ENCODE peak calls at places on chromosome X, in ten cellular contexts. One of them, this sample, is unnamed.

GRCh38 chrX:150213481-150214030 is 149.6 kb upstream of the MAMLD1 start:
- DNase-seq in tibial nerve: no peak
- DNase-seq in AG09319: no peak
- DNase-seq in epithelial cell of esophagus: no peak
- DNase-seq in stomach: no peak
- DNase-seq in upper lobe of left lung: no peak
- DNase-seq in left ventricle myocardium inferior: no peak
- DNase-seq in GM12878: no peak
- DNase-seq in astrocyte: no peak
- DNase-seq in pancreas: no peak
- DNase-seq in this sample: no peak

GRCh38 chrX:129663171-129663570 is 8.4 kb upstream of the APLN start:
- DNase-seq in tibial nerve: no peak
- DNase-seq in AG09319: no peak
- DNase-seq in epithelial cell of esophagus: no peak
- DNase-seq in stomach: no peak
- DNase-seq in upper lobe of left lung: no peak
- DNase-seq in left ventricle myocardium inferior: no peak
- DNase-seq in GM12878: no peak
- DNase-seq in astrocyte: no peak
- DNase-seq in pancreas: no peak
- DNase-seq in this sample: no peak

GRCh38 chrX:78514852-78515251 is 144.3 kb downstream of the RTL3 start:
- DNase-seq in tibial nerve: no peak
- DNase-seq in AG09319: no peak
- DNase-seq in epithelial cell of esophagus: peak
- DNase-seq in stomach: no peak
- DNase-seq in upper lobe of left lung: no peak
- DNase-seq in left ventricle myocardium inferior: no peak
- DNase-seq in GM12878: no peak
- DNase-seq in astrocyte: peak
- DNase-seq in pancreas: no peak
- DNase-seq in this sample: no peak

GRCh38 chrX:19840899-19841648 is 46.3 kb downstream of the SH3KBP1 start:
- DNase-seq in tibial nerve: no peak
- DNase-seq in AG09319: no peak
- DNase-seq in epithelial cell of esophagus: no peak
- DNase-seq in stomach: no peak
- DNase-seq in upper lobe of left lung: no peak
- DNase-seq in left ventricle myocardium inferior: no peak
- DNase-seq in GM12878: peak
- DNase-seq in astrocyte: peak
- DNase-seq in pancreas: no peak
- DNase-seq in this sample: no peak

GRCh38 chrX:81377329-81377728 is 175.4 kb downstream of the SH3BGRL start:
- DNase-seq in tibial nerve: no peak
- DNase-seq in AG09319: no peak
- DNase-seq in epithelial cell of esophagus: peak
- DNase-seq in stomach: no peak
- DNase-seq in upper lobe of left lung: no peak
- DNase-seq in left ventricle myocardium inferior: no peak
- DNase-seq in GM12878: no peak
- DNase-seq in astrocyte: peak
- DNase-seq in pancreas: no peak
- DNase-seq in this sample: no peak

GRCh38 chrX:119062750-119063374 is 9.9 kb upstream of the CT47C1 start:
- DNase-seq in tibial nerve: no peak
- DNase-seq in AG09319: no peak
- DNase-seq in epithelial cell of esophagus: peak
- DNase-seq in stomach: no peak
- DNase-seq in upper lobe of left lung: no peak
- DNase-seq in left ventricle myocardium inferior: no peak
- DNase-seq in GM12878: no peak
- DNase-seq in astrocyte: peak
- DNase-seq in pancreas: peak
- DNase-seq in this sample: no peak

GRCh38 chrX:10017866-10018265 is 50.7 kb downstream of the CLDN34 start:
- DNase-seq in tibial nerve: no peak
- DNase-seq in AG09319: no peak
- DNase-seq in epithelial cell of esophagus: peak
- DNase-seq in stomach: no peak
- DNase-seq in upper lobe of left lung: no peak
- DNase-seq in left ventricle myocardium inferior: no peak
- DNase-seq in GM12878: no peak
- DNase-seq in astrocyte: peak
- DNase-seq in pancreas: no peak
- DNase-seq in this sample: no peak

GRCh38 chrX:9131066-9131465 is 97.1 kb upstream of the FAM9B start:
- DNase-seq in tibial nerve: no peak
- DNase-seq in AG09319: no peak
- DNase-seq in epithelial cell of esophagus: peak
- DNase-seq in stomach: no peak
- DNase-seq in upper lobe of left lung: no peak
- DNase-seq in left ventricle myocardium inferior: no peak
- DNase-seq in GM12878: no peak
- DNase-seq in astrocyte: no peak
- DNase-seq in pancreas: no peak
- DNase-seq in this sample: no peak

GRCh38 chrX:79081895-79082512 is 62.5 kb upstream of the GPR174 start:
- DNase-seq in tibial nerve: no peak
- DNase-seq in AG09319: no peak
- DNase-seq in epithelial cell of esophagus: peak
- DNase-seq in stomach: no peak
- DNase-seq in upper lobe of left lung: no peak
- DNase-seq in left ventricle myocardium inferior: no peak
- DNase-seq in GM12878: peak
- DNase-seq in astrocyte: no peak
- DNase-seq in pancreas: no peak
- DNase-seq in this sample: no peak

GRCh38 chrX:37871626-37872302 is 24.4 kb upstream of the DYNLT3 start:
- DNase-seq in tibial nerve: no peak
- DNase-seq in AG09319: peak
- DNase-seq in epithelial cell of esophagus: peak
- DNase-seq in stomach: peak
- DNase-seq in upper lobe of left lung: no peak
- DNase-seq in left ventricle myocardium inferior: peak
- DNase-seq in GM12878: no peak
- DNase-seq in astrocyte: peak
- DNase-seq in pancreas: no peak
- DNase-seq in this sample: no peak

GRCh38 chrX:23879380-23880090 is 28.2 kb downstream of the APOO start:
- DNase-seq in tibial nerve: no peak
- DNase-seq in AG09319: no peak
- DNase-seq in epithelial cell of esophagus: no peak
- DNase-seq in stomach: peak
- DNase-seq in upper lobe of left lung: no peak
- DNase-seq in left ventricle myocardium inferior: no peak
- DNase-seq in GM12878: no peak
- DNase-seq in astrocyte: no peak
- DNase-seq in pancreas: no peak
- DNase-seq in this sample: no peak

GRCh38 chrX:22634081-22634480 is 361.4 kb downstream of the CBLL2 start:
- DNase-seq in tibial nerve: no peak
- DNase-seq in AG09319: no peak
- DNase-seq in epithelial cell of esophagus: no peak
- DNase-seq in stomach: no peak
- DNase-seq in upper lobe of left lung: no peak
- DNase-seq in left ventricle myocardium inferior: no peak
- DNase-seq in GM12878: no peak
- DNase-seq in astrocyte: peak
- DNase-seq in pancreas: no peak
- DNase-seq in this sample: no peak

GRCh38 chrX:153819398-153820083 is 10.8 kb downstream of the PDZD4 start:
- DNase-seq in tibial nerve: no peak
- DNase-seq in AG09319: no peak
- DNase-seq in epithelial cell of esophagus: no peak
- DNase-seq in stomach: no peak
- DNase-seq in upper lobe of left lung: peak
- DNase-seq in left ventricle myocardium inferior: no peak
- DNase-seq in GM12878: no peak
- DNase-seq in astrocyte: no peak
- DNase-seq in pancreas: no peak
- DNase-seq in this sample: no peak

GRCh38 chrX:153818571-153819397 is 11.6 kb downstream of the PDZD4 start:
- DNase-seq in tibial nerve: no peak
- DNase-seq in AG09319: no peak
- DNase-seq in epithelial cell of esophagus: no peak
- DNase-seq in stomach: peak
- DNase-seq in upper lobe of left lung: peak
- DNase-seq in left ventricle myocardium inferior: peak
- DNase-seq in GM12878: no peak
- DNase-seq in astrocyte: no peak
- DNase-seq in pancreas: no peak
- DNase-seq in this sample: peak

GRCh38 chrX:153814591-153815315 is 15.6 kb downstream of the PDZD4 start:
- DNase-seq in tibial nerve: no peak
- DNase-seq in AG09319: no peak
- DNase-seq in epithelial cell of esophagus: no peak
- DNase-seq in stomach: no peak
- DNase-seq in upper lobe of left lung: no peak
- DNase-seq in left ventricle myocardium inferior: no peak
- DNase-seq in GM12878: no peak
- DNase-seq in astrocyte: no peak
- DNase-seq in pancreas: no peak
- DNase-seq in this sample: no peak

GRCh38 chrX:153816821-153817220 is 13.5 kb downstream of the PDZD4 start:
- DNase-seq in tibial nerve: no peak
- DNase-seq in AG09319: no peak
- DNase-seq in epithelial cell of esophagus: no peak
- DNase-seq in stomach: no peak
- DNase-seq in upper lobe of left lung: no peak
- DNase-seq in left ventricle myocardium inferior: no peak
- DNase-seq in GM12878: no peak
- DNase-seq in astrocyte: no peak
- DNase-seq in pancreas: no peak
- DNase-seq in this sample: peak

GRCh38 chrX:153817291-153817690 is 13.1 kb downstream of the PDZD4 start:
- DNase-seq in tibial nerve: no peak
- DNase-seq in AG09319: no peak
- DNase-seq in epithelial cell of esophagus: no peak
- DNase-seq in stomach: no peak
- DNase-seq in upper lobe of left lung: no peak
- DNase-seq in left ventricle myocardium inferior: no peak
- DNase-seq in GM12878: no peak
- DNase-seq in astrocyte: no peak
- DNase-seq in pancreas: no peak
- DNase-seq in this sample: no peak
- TF ChIP-seq CTCF in tibial nerve: no peak
- TF ChIP-seq CTCF in AG09319: no peak
- TF ChIP-seq CTCF in epithelial cell of esophagus: no peak
- TF ChIP-seq CTCF in stomach: no peak
- TF ChIP-seq CTCF in upper lobe of left lung: no peak
- TF ChIP-seq CTCF in left ventricle myocardium inferior: no peak
- TF ChIP-seq CTCF in GM12878: no peak
- TF ChIP-seq CTCF in astrocyte: no peak
- TF ChIP-seq CTCF in pancreas: no peak
- TF ChIP-seq CTCF in this sample: peak

DNA sequence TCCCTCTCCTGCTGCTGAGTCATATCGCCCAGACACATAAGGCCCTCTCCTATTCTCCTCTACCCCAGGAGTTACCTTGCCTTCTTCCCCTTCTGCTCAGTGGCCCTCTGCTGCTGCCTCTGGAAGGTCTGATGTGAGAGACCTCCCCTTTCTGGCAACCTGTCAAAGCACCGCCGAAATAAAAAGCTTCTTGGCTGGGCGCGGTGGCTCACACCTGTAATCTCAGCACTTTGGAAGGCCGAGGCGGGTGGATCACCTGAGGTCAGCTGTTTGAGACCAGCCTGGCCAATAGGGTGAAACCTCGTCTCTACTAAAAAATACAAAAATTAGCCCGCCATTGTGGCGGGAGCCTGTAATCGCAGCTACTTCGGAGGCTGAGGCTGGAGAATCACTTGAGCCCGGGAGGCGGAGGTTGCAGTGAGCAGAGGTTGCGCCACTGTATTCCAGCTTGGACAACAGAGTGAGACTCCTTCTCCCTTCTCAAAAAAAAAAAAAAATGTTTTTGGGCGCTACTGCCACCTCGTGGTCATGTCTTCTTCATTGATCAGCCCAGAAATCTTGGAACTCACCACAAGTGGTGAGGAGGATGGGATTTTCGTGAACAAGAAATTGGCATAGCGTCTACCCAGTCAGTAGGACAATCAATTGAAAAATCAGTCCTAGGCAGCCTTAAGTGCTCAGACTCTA is 8.6 kb upstream of the ZXDA start:
- DNase-seq in tibial nerve: no peak
- DNase-seq in AG09319: no peak
- DNase-seq in epithelial cell of esophagus: peak
- DNase-seq in stomach: peak
- DNase-seq in upper lobe of left lung: no peak
- DNase-seq in left ventricle myocardium inferior: peak
- DNase-seq in GM12878: no peak
- DNase-seq in astrocyte: no peak
- DNase-seq in pancreas: peak
- DNase-seq in this sample: no peak
- TF ChIP-seq CTCF in tibial nerve: peak
- TF ChIP-seq CTCF in AG09319: peak
- TF ChIP-seq CTCF in epithelial cell of esophagus: peak
- TF ChIP-seq CTCF in stomach: peak
- TF ChIP-seq CTCF in upper lobe of left lung: peak
- TF ChIP-seq CTCF in left ventricle myocardium inferior: peak
- TF ChIP-seq CTCF in GM12878: peak
- TF ChIP-seq CTCF in astrocyte: peak
- TF ChIP-seq CTCF in pancreas: peak
- TF ChIP-seq CTCF in this sample: peak

DNA sequence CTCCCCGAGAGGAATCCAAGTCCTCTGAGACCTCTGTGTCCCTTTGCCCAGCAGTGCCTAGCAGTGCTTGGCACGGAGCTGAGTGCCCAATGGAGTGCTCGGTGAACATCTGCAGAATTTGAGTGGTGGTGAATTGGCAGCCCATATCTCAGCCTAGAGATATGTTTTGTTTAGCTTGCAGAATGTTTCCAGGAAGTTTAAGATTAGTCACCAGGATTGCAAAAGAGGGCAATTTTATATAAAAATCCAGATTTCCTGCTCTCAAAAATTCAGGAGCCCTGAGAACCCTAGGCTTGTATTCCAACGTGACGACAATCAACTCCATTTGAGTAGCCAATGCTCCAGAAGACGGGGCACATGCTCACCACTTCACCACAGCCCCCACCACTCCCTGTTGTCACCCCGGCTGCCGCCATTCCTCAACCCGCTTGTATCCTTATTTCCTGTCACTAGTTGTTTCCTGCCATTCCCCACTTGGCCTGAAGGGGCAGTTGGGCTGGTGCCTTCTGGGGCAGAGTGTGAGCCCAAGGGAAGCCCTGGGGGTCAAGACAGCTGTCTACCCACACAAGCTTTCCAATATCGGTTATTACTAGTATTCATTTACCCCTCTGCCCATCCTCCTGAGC is 116.9 kb downstream of the EFNB1 start:
- DNase-seq in tibial nerve: no peak
- DNase-seq in AG09319: no peak
- DNase-seq in epithelial cell of esophagus: peak
- DNase-seq in stomach: no peak
- DNase-seq in upper lobe of left lung: no peak
- DNase-seq in left ventricle myocardium inferior: no peak
- DNase-seq in GM12878: no peak
- DNase-seq in astrocyte: peak
- DNase-seq in pancreas: no peak
- DNase-seq in this sample: no peak
- TF ChIP-seq CTCF in tibial nerve: no peak
- TF ChIP-seq CTCF in AG09319: peak
- TF ChIP-seq CTCF in epithelial cell of esophagus: peak
- TF ChIP-seq CTCF in stomach: no peak
- TF ChIP-seq CTCF in upper lobe of left lung: peak
- TF ChIP-seq CTCF in left ventricle myocardium inferior: no peak
- TF ChIP-seq CTCF in GM12878: peak
- TF ChIP-seq CTCF in astrocyte: peak
- TF ChIP-seq CTCF in pancreas: no peak
- TF ChIP-seq CTCF in this sample: no peak

GRCh38 chrX:65985922-65986588 is 53.8 kb downstream of the VSIG4 start:
- DNase-seq in tibial nerve: no peak
- DNase-seq in AG09319: peak
- DNase-seq in epithelial cell of esophagus: peak
- DNase-seq in stomach: no peak
- DNase-seq in upper lobe of left lung: no peak
- DNase-seq in left ventricle myocardium inferior: no peak
- DNase-seq in GM12878: peak
- DNase-seq in astrocyte: peak
- DNase-seq in pancreas: peak
- DNase-seq in this sample: peak
- TF ChIP-seq CTCF in tibial nerve: peak
- TF ChIP-seq CTCF in AG09319: peak
- TF ChIP-seq CTCF in epithelial cell of esophagus: peak
- TF ChIP-seq CTCF in stomach: no peak
- TF ChIP-seq CTCF in upper lobe of left lung: peak
- TF ChIP-seq CTCF in left ventricle myocardium inferior: peak
- TF ChIP-seq CTCF in GM12878: peak
- TF ChIP-seq CTCF in astrocyte: peak
- TF ChIP-seq CTCF in pancreas: peak
- TF ChIP-seq CTCF in this sample: peak